ENCODE peak calls at places on chromosomes 11 and 22, in five cellular contexts. S is right lobe of liver, D is heart left ventricle, T is ovary, V is testis. E is an unnamed sample.

GRCh38 chr11:124071622-124071948 is 30.5 kb upstream of the OR10G7 start:
- DNase-seq in S (no peak), D (no peak), T (no peak), V (no peak), E (no peak)

GRCh38 chr22:30251661-30252226 is 5.2 kb upstream of the LIF start:
- DNase-seq in S (no peak), D (peak; percentile 75), T (no peak), V (no peak), E (no peak)

GRCh38 chr22:41799486-41800347 is 762 bp upstream of the CCDC134 start:
- DNase-seq in S (peak; percentile 63), D (peak; percentile 45), T (no peak), V (peak; percentile 53), E (no peak)

GRCh38 chr11:605286-606129 is 10.2 kb downstream of the IRF7 start:
- DNase-seq in S (peak; percentile 58), D (no peak), T (no peak), V (no peak), E (no peak)

GRCh38 chr11:83852012-83852411 is 565.8 kb upstream of the CCDC90B start:
- DNase-seq in S (no peak), D (no peak), T (no peak), V (no peak), E (no peak)

GRCh38 chr22:16804882-16805281 is 20.3 kb downstream of the XKR3 start:
- DNase-seq in S (no peak), D (no peak), T (no peak), V (no peak), E (no peak)

GRCh38 chr11:2577071-2578005 is 122.5 kb downstream of the KCNQ1OT1 start:
- DNase-seq in S (peak; percentile 50), D (peak; percentile 24), T (peak; percentile 14), V (no peak), E (peak; percentile 53)

GRCh38 chr22:38862375-38863329 is 9.4 kb downstream of the CBX6 start:
- DNase-seq in S (peak; percentile 48), D (no peak), T (peak; percentile 87), V (peak; percentile 54), E (no peak)

GRCh38 chr11:13054278-13054677 is 45.2 kb downstream of the RASSF10 start:
- DNase-seq in S (no peak), D (no peak), T (no peak), V (no peak), E (no peak)

GRCh38 chr11:108536783-108537182 is 38.6 kb upstream of the POGLUT3 start:
- DNase-seq in S (no peak), D (no peak), T (no peak), V (no peak), E (no peak)

GRCh38 chr11:66429983-66430602 is 8.6 kb downstream of the MRPL11 start:
- DNase-seq in S (no peak), D (peak; percentile 71), T (peak; percentile 58), V (peak; percentile 91), E (peak; percentile 46)

GRCh38 chr22:30602049-30602448 is 4.9 kb upstream of the TCN2 start:
- DNase-seq in S (no peak), D (no peak), T (no peak), V (no peak), E (no peak)

GRCh38 chr11:120248551-120249278 is 8.8 kb downstream of the POU2F3 start:
- DNase-seq in S (no peak), D (no peak), T (no peak), V (no peak), E (no peak)

GRCh38 chr11:69644071-69644961 is 3.4 kb downstream of the CCND1 start:
- DNase-seq in S (peak; percentile 83), D (peak; percentile 91), T (peak; percentile 60), V (peak; percentile 71), E (no peak)

GRCh38 chr22:26086359-26086758 is 82.9 kb upstream of the SEZ6L start:
- DNase-seq in S (no peak), D (no peak), T (no peak), V (no peak), E (no peak)

GRCh38 chr22:29149841-29150555 is 55.7 kb upstream of the EMID1 start:
- DNase-seq in S (no peak), D (no peak), T (no peak), V (peak; percentile 70), E (peak; percentile 44)

GRCh38 chr22:25404923-25405853 is 159.3 kb upstream of the GRK3 start:
- DNase-seq in S (peak; percentile 90), D (peak; percentile 84), T (peak; percentile 79), V (peak; percentile 82), E (peak; percentile 87)

GRCh38 chr11:59992420-59992819 is 24.6 kb upstream of the OOSP4B start:
- DNase-seq in S (no peak), D (no peak), T (no peak), V (no peak), E (no peak)

GRCh38 chr11:98545544-98546175 is 475.1 kb upstream of the CNTN5 start:
- DNase-seq in S (no peak), D (no peak), T (no peak), V (no peak), E (no peak)

GRCh38 chr11:5689551-5689983 is at the start of gene TRIM22:
- DNase-seq in S (no peak), D (peak; percentile 37), T (peak; percentile 49), V (peak; percentile 59), E (no peak)

GRCh38 chr11:3134651-3135490 is 30.2 kb downstream of the OSBPL5 start:
- DNase-seq in S (peak; percentile 49), D (peak; percentile 62), T (no peak), V (no peak), E (peak; percentile 49)

GRCh38 chr11:3022300-3022967 is 30.3 kb upstream of the NAP1L4 start:
- DNase-seq in S (no peak), D (no peak), T (no peak), V (no peak), E (no peak)

GRCh38 chr11:67054851-67055523 is 1.7 kb upstream of the RHOD start:
- DNase-seq in S (no peak), D (peak; percentile 89), T (peak; percentile 41), V (peak; percentile 41), E (peak; percentile 92)

GRCh38 chr11:93526691-93527583 is 16.3 kb downstream of the SMCO4 start:
- DNase-seq in S (no peak), D (no peak), T (no peak), V (no peak), E (no peak)

GRCh38 chr11:122098223-122098980 is 17.6 kb downstream of the BLID start:
- DNase-seq in S (no peak), D (no peak), T (no peak), V (no peak), E (no peak)

GRCh38 chr22:45328822-45329535 is 19.2 kb downstream of the FAM118A start:
- DNase-seq in S (peak; percentile 88), D (no peak), T (no peak), V (no peak), E (no peak)
- TF ChIP-seq POLR2A in S (no peak), D (no peak), T (no peak), V (no peak), E (no peak)

GRCh38 chr22:46845281-46846153 is 83.1 kb downstream of the TBC1D22A start:
- DNase-seq in S (no peak), D (no peak), T (peak; percentile 51), V (no peak), E (no peak)
- TF ChIP-seq CTCF in S (peak; percentile 43), D (peak; percentile 41), T (peak; percentile 58), V (peak; percentile 43), E (peak; percentile 39)

GRCh38 chr22:19429950-19430889 is 1.3 kb downstream of the HIRA start:
- DNase-seq in S (peak; percentile 85), D (peak; percentile 35), T (no peak), V (peak; percentile 47), E (peak; percentile 54)

GRCh38 chr22:19432092-19432844 is at the start of gene MRPL40:
- DNase-seq in S (peak; percentile 98), D (peak; percentile 97), T (peak; percentile 94), V (peak; percentile 95), E (peak; percentile 96)

GRCh38 chr22:19434829-19435580 is 2.7 kb downstream of the MRPL40 start:
- DNase-seq in S (no peak), D (no peak), T (no peak), V (no peak), E (no peak)

GRCh38 chr22:19430890-19431541 is 517 bp downstream of the HIRA start:
- DNase-seq in S (peak; percentile 89), D (peak; percentile 51), T (peak; percentile 56), V (peak; percentile 48), E (peak; percentile 22)

GRCh38 chr22:19431641-19432091 is at the start of gene HIRA:
- DNase-seq in S (peak; percentile 87), D (peak; percentile 82), T (peak; percentile 89), V (peak; percentile 70), E (peak; percentile 87)
- TF ChIP-seq POLR2A in S (no peak), D (no peak), T (no peak), V (no peak), E (no peak)

DNA sequence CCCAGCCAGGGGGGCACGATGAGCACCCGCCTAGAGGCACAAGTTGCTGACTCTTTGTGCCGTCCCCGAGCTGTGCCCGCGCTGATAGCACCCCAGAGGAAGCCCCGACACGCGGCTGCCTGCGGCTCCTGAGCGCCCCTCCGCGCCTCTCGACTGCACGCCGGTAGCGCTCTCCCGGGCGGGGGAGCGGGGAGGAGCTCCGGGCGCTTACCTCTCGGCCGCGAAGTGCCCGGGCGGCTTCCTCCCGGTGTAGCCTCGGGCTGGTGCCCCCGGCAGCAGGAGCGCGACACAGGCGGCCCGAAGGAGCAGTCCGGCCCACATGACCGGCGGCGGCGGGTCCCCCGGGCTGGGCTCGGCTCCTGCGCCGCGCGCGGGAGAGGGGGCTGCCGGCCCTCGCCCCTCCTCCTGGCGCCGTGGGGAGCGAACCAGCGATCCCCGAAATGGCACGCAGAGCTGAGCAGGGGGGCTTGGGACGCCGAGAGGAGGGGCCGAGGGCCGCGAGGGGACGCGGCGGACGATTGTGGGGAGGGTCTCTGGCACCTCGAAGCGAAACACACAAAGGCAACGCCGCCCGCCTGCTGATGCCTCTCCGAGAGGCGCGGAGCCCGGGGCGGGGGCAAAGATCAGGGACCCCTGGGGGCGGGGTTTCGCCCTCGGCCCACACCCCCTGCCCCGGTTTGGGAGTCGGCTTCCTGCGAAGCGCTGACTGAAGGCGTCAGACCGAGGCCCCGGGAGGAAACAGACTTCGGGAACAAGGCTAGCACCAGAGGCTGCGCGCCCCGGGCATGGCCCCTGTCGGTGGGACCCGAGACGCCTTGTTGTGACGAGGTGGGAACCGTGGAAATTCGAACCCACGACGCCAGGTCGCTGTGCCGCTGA is at the start of gene VWCE:
- DNase-seq in S (peak; percentile 76), D (peak; percentile 37), T (peak; percentile 77), V (peak; percentile 60), E (peak; percentile 18)
- TF ChIP-seq CTCF in S (peak; percentile 50), D (no peak), T (peak; percentile 17), V (no peak), E (no peak)

E was measured in Peyer's patch.